ENCODE peak calls at places on chromosome 18, in seven cellular contexts. D is HepG2, G is A549, Q is IMR-90, L is K562, M is SK-N-SH, K is H1. S is an unnamed sample.

GRCh38 chr18:31261792-31262582 is 56.0 kb upstream of the DSG1 start:
- DNase-seq in D (peak), G (no peak), Q (no peak), L (no peak), M (no peak), K (no peak), S (no peak)

GRCh38 chr18:36176177-36176584 is 11.1 kb upstream of the MOCOS start:
- DNase-seq in D (peak), G (no peak), Q (no peak), L (no peak), M (no peak), K (no peak), S (no peak)

GRCh38 chr18:52422985-52423601 is 83.1 kb downstream of the DCC start:
- DNase-seq in D (no peak), G (no peak), Q (no peak), L (no peak), M (no peak), K (no peak), S (no peak)

GRCh38 chr18:41973989-41974388 is 19.0 kb downstream of the PIK3C3 start:
- DNase-seq in D (no peak), G (no peak), Q (no peak), L (no peak), M (no peak), K (no peak), S (no peak)

GRCh38 chr18:75923169-75923568 is 495.7 kb upstream of the SMIM21 start:
- DNase-seq in D (no peak), G (peak), Q (peak), L (no peak), M (no peak), K (no peak), S (no peak)

GRCh38 chr18:55588001-55588875 is at the start of gene TCF4:
- DNase-seq in D (no peak), G (peak), Q (peak), L (peak), M (peak), K (no peak), S (no peak)

GRCh38 chr18:25136416-25137132 is 215.4 kb downstream of the ZNF521 start:
- DNase-seq in D (no peak), G (no peak), Q (no peak), L (peak), M (no peak), K (no peak), S (no peak)

GRCh38 chr18:65735166-65735565 is 15.6 kb upstream of the CDH7 start:
- DNase-seq in D (no peak), G (no peak), Q (no peak), L (no peak), M (peak), K (no peak), S (no peak)

GRCh38 chr18:21112140-21112473 is 494 bp upstream of the ROCK1 start:
- DNase-seq in D (no peak), G (no peak), Q (no peak), L (no peak), M (no peak), K (no peak), S (no peak)

GRCh38 chr18:37019157-37019571 is 190.2 kb downstream of the KIAA1328 start:
- DNase-seq in D (peak), G (no peak), Q (peak), L (no peak), M (peak), K (peak), S (no peak)

GRCh38 chr18:36771246-36771645 is 57.6 kb downstream of the TPGS2 start:
- DNase-seq in D (no peak), G (no peak), Q (no peak), L (no peak), M (no peak), K (no peak), S (no peak)

GRCh38 chr18:58637197-58637596 is 8.3 kb upstream of the ALPK2 start:
- DNase-seq in D (no peak), G (no peak), Q (no peak), L (no peak), M (no peak), K (no peak), S (no peak)

GRCh38 chr18:35746826-35747339 is 165.3 kb downstream of the GALNT1 start:
- DNase-seq in D (no peak), G (no peak), Q (no peak), L (no peak), M (no peak), K (no peak), S (no peak)

GRCh38 chr18:44813586-44813985 is 132.9 kb downstream of the SETBP1 start:
- DNase-seq in D (no peak), G (no peak), Q (no peak), L (no peak), M (no peak), K (no peak), S (no peak)

GRCh38 chr18:26421503-26421902 is 126.8 kb downstream of the KCTD1 start:
- DNase-seq in D (no peak), G (no peak), Q (no peak), L (no peak), M (no peak), K (no peak), S (no peak)

GRCh38 chr18:26418225-26418624 is 130.1 kb downstream of the KCTD1 start:
- DNase-seq in D (no peak), G (no peak), Q (no peak), L (no peak), M (no peak), K (no peak), S (no peak)

GRCh38 chr18:26417190-26417589 is 131.2 kb downstream of the KCTD1 start:
- DNase-seq in D (no peak), G (no peak), Q (no peak), L (peak), M (no peak), K (no peak), S (no peak)

GRCh38 chr18:26421931-26422330 is 126.4 kb downstream of the KCTD1 start:
- DNase-seq in D (no peak), G (no peak), Q (no peak), L (no peak), M (no peak), K (no peak), S (no peak)

GRCh38 chr18:26419746-26420145 is 128.6 kb downstream of the KCTD1 start:
- DNase-seq in D (no peak), G (no peak), Q (no peak), L (no peak), M (peak), K (no peak), S (no peak)
- TF ChIP-seq RFX5 in D (no peak), G (no peak), Q (no peak), L (no peak), M (no peak), K (no peak), S (no peak)

GRCh38 chr18:5295231-5295920 is at the start of gene ZBTB14:
- DNase-seq in D (peak), G (peak), Q (peak), L (peak), M (peak), K (no peak), S (no peak)
- TF ChIP-seq RFX5 in D (no peak), G (no peak), Q (no peak), L (no peak), M (no peak), K (no peak), S (no peak)

GRCh38 chr18:8705941-8706544 is 687 bp downstream of the MTCL1 start:
- DNase-seq in D (no peak), G (no peak), Q (no peak), L (no peak), M (peak), K (no peak), S (no peak)
- TF ChIP-seq RFX5 in D (no peak), G (no peak), Q (no peak), L (no peak), M (no peak), K (no peak), S (no peak)

GRCh38 chr18:68504441-68505221 is 210.3 kb downstream of the TMX3 start:
- DNase-seq in D (no peak), G (no peak), Q (no peak), L (no peak), M (no peak), K (no peak), S (no peak)
- TF ChIP-seq RFX5 in D (no peak), G (no peak), Q (no peak), L (no peak), M (no peak), K (no peak), S (no peak)

DNA sequence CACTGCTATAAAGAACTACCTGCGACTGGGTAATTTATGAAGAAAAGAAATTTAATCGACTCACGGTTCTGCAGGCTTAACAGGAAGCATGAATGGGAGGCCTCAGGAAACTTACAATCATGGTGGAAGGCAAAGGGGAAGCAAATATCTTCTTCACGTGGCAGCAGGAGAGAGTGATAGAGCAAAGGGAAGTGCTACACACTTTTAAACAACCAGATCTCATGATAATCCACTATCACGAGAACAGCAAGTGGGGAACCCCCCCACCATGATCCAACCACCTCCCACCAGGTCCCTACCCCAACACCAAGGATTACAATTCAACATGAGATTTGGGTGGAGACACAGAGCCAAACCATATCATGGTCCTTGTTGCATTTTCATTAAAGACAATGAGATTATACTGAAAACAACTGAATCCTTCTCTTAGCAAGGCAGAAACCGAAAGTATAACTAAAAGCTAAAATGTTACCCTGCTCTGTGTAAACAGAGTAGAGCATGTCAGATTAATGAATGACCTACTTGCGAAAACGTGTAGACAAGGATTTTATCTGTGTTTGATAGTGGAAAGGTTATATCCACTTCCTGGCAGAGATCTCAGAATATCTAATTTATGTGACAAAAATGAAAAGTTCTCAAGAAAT is 60.1 kb upstream of the RBBP8 start:
- DNase-seq in D (peak), G (peak), Q (peak), L (no peak), M (no peak), K (no peak), S (peak)
- TF ChIP-seq RFX5 in D (no peak), G (no peak), Q (no peak), L (no peak), M (no peak), K (no peak), S (no peak)

GRCh38 chr18:27110319-27110718 is 74.8 kb downstream of the CHST9 start:
- DNase-seq in D (no peak), G (no peak), Q (no peak), L (no peak), M (peak), K (no peak), S (no peak)

GRCh38 chr18:27113358-27113757 is 71.8 kb downstream of the CHST9 start:
- DNase-seq in D (no peak), G (no peak), Q (no peak), L (no peak), M (no peak), K (no peak), S (no peak)

GRCh38 chr18:27114842-27115241 is 70.3 kb downstream of the CHST9 start:
- DNase-seq in D (no peak), G (no peak), Q (no peak), L (no peak), M (no peak), K (no peak), S (no peak)

GRCh38 chr18:27108842-27109241 is 76.3 kb downstream of the CHST9 start:
- DNase-seq in D (no peak), G (no peak), Q (no peak), L (no peak), M (no peak), K (no peak), S (no peak)

GRCh38 chr18:27109403-27109802 is 75.7 kb downstream of the CHST9 start:
- DNase-seq in D (no peak), G (no peak), Q (no peak), L (no peak), M (no peak), K (no peak), S (no peak)
- TF ChIP-seq RFX5 in D (no peak), G (no peak), Q (no peak), L (no peak), M (no peak), K (no peak), S (no peak)

GRCh38 chr18:7663305-7664023 is 96.3 kb downstream of the PTPRM start:
- DNase-seq in D (no peak), G (no peak), Q (no peak), L (no peak), M (no peak), K (no peak), S (no peak)

GRCh38 chr18:7662866-7663265 is 95.8 kb downstream of the PTPRM start:
- DNase-seq in D (no peak), G (no peak), Q (no peak), L (no peak), M (no peak), K (no peak), S (no peak)

GRCh38 chr18:7668392-7668791 is 101.3 kb downstream of the PTPRM start:
- DNase-seq in D (no peak), G (no peak), Q (no peak), L (no peak), M (no peak), K (no peak), S (no peak)

GRCh38 chr18:7664024-7664312 is 96.9 kb downstream of the PTPRM start:
- DNase-seq in D (no peak), G (no peak), Q (no peak), L (no peak), M (no peak), K (no peak), S (no peak)

GRCh38 chr18:7666195-7666776 is 99.2 kb downstream of the PTPRM start:
- DNase-seq in D (no peak), G (peak), Q (no peak), L (no peak), M (no peak), K (no peak), S (no peak)
- TF ChIP-seq RFX5 in D (no peak), G (no peak), Q (no peak), L (no peak), M (no peak), K (no peak), S (no peak)